ENCODE peak calls at places on chromosomes 6 and 20, in nine cellular contexts. T is sigmoid colon; J is EL; D is GM12891; F is CD4-positive, alpha-beta memory T cell; R is non-pigmented ciliary epithelial cell; A is ELR; N is lower leg skin; E is endothelial cell. S is an unnamed sample.

GRCh38 chr6:28682542-28682941 is 156.9 kb downstream of the GPX5 start:
- DNase-seq in F (no peak), N (no peak), T (no peak), A (no peak), E (no peak), R (no peak), J (no peak), D (no peak), S (no peak)

GRCh38 chr20:20202793-20203192 is 150.5 kb downstream of the CFAP61 start:
- DNase-seq in J (no peak), D (no peak), F (no peak), N (no peak), T (no peak), E (no peak), R (no peak), A (no peak), S (no peak)

GRCh38 chr6:291697-292505 is at the start of gene DUSP22:
- DNase-seq in N (peak; percentile 84), E (peak; percentile 84), F (peak; percentile 90), T (peak; percentile 93), D (peak; percentile 88), J (peak; percentile 87), A (peak; percentile 81), R (no peak), S (peak; percentile 94)

GRCh38 chr6:3355011-3355357 is 96.2 kb downstream of the PSMG4 start:
- DNase-seq in F (no peak), T (no peak), A (no peak), N (no peak), R (no peak), J (no peak), E (no peak), D (no peak), S (no peak)

GRCh38 chr6:31922942-31923341 is 4.6 kb upstream of the C2 start:
- DNase-seq in J (no peak), E (no peak), D (no peak), T (no peak), R (no peak), F (no peak), A (no peak), N (no peak), S (no peak)

GRCh38 chr20:750801-751200 is 17.5 kb downstream of the SLC52A3 start:
- DNase-seq in F (no peak), T (no peak), N (no peak), J (no peak), R (no peak), D (no peak), E (no peak), A (no peak), S (no peak)

GRCh38 chr6:12371641-12372146 is 81.5 kb downstream of the EDN1 start:
- DNase-seq in J (peak; percentile 5), D (no peak), N (no peak), F (no peak), T (no peak), R (no peak), E (no peak), A (peak; percentile 37), S (peak; percentile 80)

GRCh38 chr6:152863618-152864326 is 113.2 kb downstream of the VIP start:
- DNase-seq in D (no peak), F (peak; percentile 64), J (peak; percentile 58), E (peak; percentile 68), T (no peak), A (peak; percentile 70), R (peak; percentile 38), N (peak; percentile 64), S (peak; percentile 80)

GRCh38 chr6:72328775-72329174 is 293.1 kb upstream of the KCNQ5 start:
- DNase-seq in N (no peak), J (no peak), A (peak; percentile 10), D (no peak), E (no peak), R (no peak), T (no peak), F (no peak), S (peak; percentile 44)

GRCh38 chr20:19756756-19757486 is 1.1 kb upstream of the RIN2 start:
- DNase-seq in R (no peak), E (no peak), J (no peak), A (peak; percentile 3), N (no peak), F (no peak), T (peak; percentile 33), D (no peak), S (no peak)

GRCh38 chr6:30100585-30101422 is 12.1 kb downstream of the TRIM31 start:
- DNase-seq in D (no peak), F (no peak), T (no peak), R (no peak), J (peak; percentile 30), N (peak; percentile 28), E (peak; percentile 49), A (peak; percentile 42), S (peak; percentile 84)

GRCh38 chr6:48111575-48111974 is 578 bp upstream of the PTCHD4 start:
- DNase-seq in E (peak; percentile 36), A (no peak), J (no peak), R (no peak), T (no peak), D (no peak), N (no peak), F (no peak), S (peak; percentile 30)

GRCh38 chr20:37979021-37979985 is 54.0 kb downstream of the TTI1 start:
- DNase-seq in E (no peak), T (no peak), N (no peak), J (no peak), D (no peak), F (no peak), A (no peak), R (no peak), S (no peak)

GRCh38 chr20:56575961-56576360 is 42.9 kb downstream of the FAM209B start:
- DNase-seq in N (no peak), R (no peak), T (no peak), F (no peak), E (no peak), J (no peak), D (no peak), A (no peak), S (no peak)

S was measured in epithelial cell of esophagus.